ENCODE peak calls at places on chromosomes 7 and 10, in ten cellular contexts. E is H9, P is left lung, S is Peyer's patch, F is spleen, X is glutamatergic neuron, Y is tibial artery, I is GM13976, C is cardiac fibroblast, M is progenitor cell of endocrine pancreas. W is an unnamed sample.

GRCh38 chr10:18582803-18583202 is 68.6 kb downstream of the NSUN6 start:
- DNase-seq in Y (no peak), X (no peak), P (no peak), F (no peak), S (no peak), E (no peak), I (no peak), C (peak), M (no peak), W (no peak)

GRCh38 chr10:113953505-113954272 is 90.0 kb upstream of the ADRB1 start:
- DNase-seq in Y (no peak), M (no peak), C (no peak), I (no peak), X (no peak), F (no peak), E (no peak), S (no peak), P (no peak), W (no peak)

GRCh38 chr10:49738616-49739360 is 23.3 kb downstream of the OGDHL start:
- DNase-seq in Y (no peak), S (no peak), X (no peak), P (no peak), M (no peak), C (no peak), I (peak), F (peak), E (peak), W (no peak)

GRCh38 chr10:132684164-132684891 is 101.6 kb downstream of the NKX6-2 start:
- DNase-seq in C (no peak), I (no peak), F (peak), X (no peak), S (peak), P (no peak), M (no peak), Y (peak), E (peak), W (no peak)

GRCh38 chr10:6211341-6212265 is 8.9 kb downstream of the PFKFB3 start:
- DNase-seq in I (no peak), X (peak), P (no peak), F (no peak), E (peak), S (no peak), M (no peak), C (peak), Y (no peak), W (no peak)

GRCh38 chr7:130207642-130208041 is at the start of gene SSMEM1:
- DNase-seq in S (no peak), C (peak), E (no peak), F (no peak), Y (no peak), P (no peak), M (no peak), X (no peak), I (no peak), W (no peak)

GRCh38 chr7:139539231-139539630 is 15.7 kb downstream of the CLEC2L start:
- DNase-seq in I (no peak), F (no peak), S (no peak), E (no peak), M (no peak), Y (no peak), P (no peak), X (no peak), C (no peak), W (no peak)

GRCh38 chr10:71766717-71767419 is 6.5 kb downstream of the VSIR start:
- DNase-seq in P (no peak), M (no peak), X (no peak), S (peak), C (peak), F (peak), E (no peak), Y (peak), I (peak), W (no peak)

GRCh38 chr7:119969054-119969453 is 303.9 kb upstream of the KCND2 start:
- DNase-seq in I (no peak), Y (no peak), P (no peak), C (peak), X (no peak), F (no peak), M (no peak), E (no peak), S (no peak), W (no peak)

GRCh38 chr7:43905954-43906326 is 456 bp downstream of the URGCP start:
- DNase-seq in Y (no peak), F (peak), S (peak), M (peak), I (peak), P (peak), X (peak), E (peak), C (peak), W (no peak)

GRCh38 chr7:102450242-102450641 is 14.4 kb downstream of the ALKBH4 start:
- DNase-seq in P (no peak), Y (no peak), X (no peak), C (no peak), F (peak), E (no peak), S (peak), I (no peak), M (no peak), W (peak)

GRCh38 chr10:44907576-44907975 is 3.6 kb upstream of the TMEM72 start:
- DNase-seq in F (no peak), Y (no peak), E (no peak), M (no peak), C (no peak), X (no peak), P (no peak), I (no peak), S (no peak), W (no peak)

GRCh38 chr7:506921-507622 is 12.6 kb downstream of the PDGFA start:
- DNase-seq in C (no peak), S (peak), X (peak), E (no peak), I (no peak), P (peak), F (peak), Y (peak), M (no peak), W (no peak)

GRCh38 chr10:127649642-127650041 is 87.3 kb upstream of the FOXI2 start:
- DNase-seq in X (peak), C (no peak), Y (no peak), I (no peak), F (no peak), M (no peak), S (no peak), P (no peak), E (peak), W (no peak)

GRCh38 chr10:89301231-89301630 is 615 bp upstream of the IFIT2 start:
- DNase-seq in I (peak), F (no peak), M (no peak), S (peak), P (no peak), Y (no peak), X (no peak), E (no peak), C (peak), W (no peak)

GRCh38 chr10:52566471-52567246 is 205.9 kb downstream of the MBL2 start:
- DNase-seq in C (peak), P (no peak), E (no peak), F (no peak), S (no peak), I (no peak), Y (no peak), X (no peak), M (no peak), W (no peak)

GRCh38 chr7:83077328-83077727 is 85.4 kb downstream of the PCLO start:
- DNase-seq in I (no peak), X (no peak), Y (no peak), M (no peak), P (no peak), E (no peak), S (no peak), F (no peak), C (peak), W (no peak)

GRCh38 chr7:141960687-141961422 is 12.7 kb downstream of the TAS2R38 start:
- DNase-seq in S (no peak), Y (no peak), F (no peak), E (no peak), I (peak), X (no peak), C (no peak), M (no peak), P (no peak), W (no peak)

GRCh38 chr10:127968659-127969058 is 61.8 kb downstream of the PTPRE start:
- DNase-seq in F (no peak), P (no peak), Y (no peak), E (no peak), S (no peak), X (no peak), C (peak), I (no peak), M (no peak), W (no peak)

GRCh38 chr7:150379590-150380379 is 655 bp downstream of the ZNF775 start:
- DNase-seq in C (no peak), M (no peak), E (no peak), I (no peak), P (no peak), F (no peak), S (peak), Y (no peak), X (peak), W (peak)

GRCh38 chr7:102273749-102274712 is 12.6 kb upstream of the SH2B2 start:
- DNase-seq in I (no peak), F (no peak), C (peak), M (no peak), X (no peak), S (peak), P (no peak), Y (no peak), E (peak), W (no peak)

GRCh38 chr7:120981888-120982615 is 6.5 kb upstream of the CPED1 start:
- DNase-seq in F (no peak), Y (no peak), M (no peak), C (peak), S (no peak), I (no peak), E (no peak), X (no peak), P (no peak), W (no peak)

GRCh38 chr10:91434041-91434440 is 23.9 kb downstream of the HECTD2 start:
- DNase-seq in X (no peak), P (no peak), M (no peak), I (no peak), Y (no peak), C (no peak), S (no peak), F (no peak), E (no peak), W (no peak)

GRCh38 chr10:6164271-6165095 is 38.2 kb upstream of the PFKFB3 start:
- DNase-seq in I (no peak), C (no peak), F (no peak), X (no peak), P (peak), M (no peak), E (no peak), S (no peak), Y (no peak), W (no peak)

GRCh38 chr7:88681682-88682081 is 77.8 kb upstream of the ZNF804B start:
- DNase-seq in S (no peak), X (no peak), F (no peak), M (no peak), P (no peak), I (no peak), Y (no peak), C (no peak), E (no peak), W (no peak)

GRCh38 chr7:23072043-23072442 is 33.5 kb upstream of the KLHL7 start:
- DNase-seq in S (no peak), M (no peak), P (no peak), I (no peak), X (no peak), C (peak), F (no peak), E (no peak), Y (no peak), W (no peak)

GRCh38 chr10:79479283-79479909 is 32.9 kb upstream of the EIF5AL1 start:
- DNase-seq in E (no peak), C (no peak), M (no peak), X (no peak), P (no peak), Y (no peak), S (no peak), I (no peak), F (no peak), W (no peak)

GRCh38 chr10:46250898-46251856 is 35.6 kb upstream of the ANTXRL start:
- DNase-seq in E (peak), M (peak), Y (peak), X (no peak), P (no peak), C (no peak), F (no peak), I (no peak), S (no peak), W (peak)

GRCh38 chr10:110430369-110431273 is 67.1 kb upstream of the DUSP5 start:
- DNase-seq in E (no peak), S (peak), I (no peak), X (no peak), P (no peak), M (no peak), C (no peak), Y (peak), F (peak), W (no peak)

DNA sequence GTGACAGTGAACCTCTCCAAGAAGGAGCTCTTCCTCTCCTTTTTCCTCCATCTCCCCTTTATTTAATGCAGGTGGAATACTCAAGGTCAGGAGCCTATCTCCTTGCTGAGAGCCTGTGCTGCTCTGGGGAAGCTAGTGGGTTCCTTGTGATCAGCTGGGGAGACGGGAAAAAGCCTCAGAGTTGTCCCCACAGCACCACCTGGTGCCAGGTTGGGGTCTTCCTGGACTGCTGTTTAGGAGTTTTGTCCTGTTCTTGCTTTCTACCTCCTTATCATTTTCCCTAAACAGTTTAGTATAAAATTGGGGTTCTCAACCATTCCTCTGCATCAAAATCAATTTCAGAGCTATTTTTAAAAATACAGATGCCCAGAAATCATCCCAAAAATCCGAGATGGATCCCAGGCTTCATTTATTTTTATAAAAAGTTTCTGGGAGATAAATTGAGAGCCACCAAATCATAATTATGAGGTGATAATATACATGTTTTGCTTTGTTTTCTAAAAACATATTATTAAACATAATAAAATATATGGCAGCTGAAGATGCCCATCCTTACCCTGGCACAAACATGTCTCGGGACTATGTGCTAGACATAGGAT is 44.3 kb downstream of the MACC1 start:
- DNase-seq in F (no peak), Y (peak), P (no peak), C (peak), M (peak), S (peak), X (peak), E (peak), I (peak), W (peak)
- TF ChIP-seq CTCF in F (peak), Y (peak), P (peak), C (peak), M (peak), S (peak), X (peak), E (peak), I (peak), W (no peak)

GRCh38 chr10:103475437-103475836 is 3.6 kb downstream of the CALHM3 start:
- DNase-seq in Y (no peak), P (peak), C (no peak), M (no peak), F (no peak), E (no peak), X (no peak), S (no peak), I (no peak), W (no peak)

GRCh38 chr10:103478671-103479070 is 369 bp downstream of the CALHM3 start:
- DNase-seq in Y (no peak), M (no peak), E (no peak), F (no peak), X (no peak), S (no peak), I (no peak), C (no peak), P (peak), W (no peak)

GRCh38 chr10:103479135-103479534 is at the start of gene CALHM3:
- DNase-seq in C (no peak), P (no peak), Y (no peak), M (no peak), S (no peak), E (no peak), X (no peak), I (no peak), F (no peak), W (no peak)

GRCh38 chr10:103474077-103474476 is 5.0 kb downstream of the CALHM3 start:
- DNase-seq in I (no peak), S (no peak), X (no peak), Y (no peak), C (no peak), P (no peak), F (no peak), M (no peak), E (no peak), W (no peak)

DNA sequence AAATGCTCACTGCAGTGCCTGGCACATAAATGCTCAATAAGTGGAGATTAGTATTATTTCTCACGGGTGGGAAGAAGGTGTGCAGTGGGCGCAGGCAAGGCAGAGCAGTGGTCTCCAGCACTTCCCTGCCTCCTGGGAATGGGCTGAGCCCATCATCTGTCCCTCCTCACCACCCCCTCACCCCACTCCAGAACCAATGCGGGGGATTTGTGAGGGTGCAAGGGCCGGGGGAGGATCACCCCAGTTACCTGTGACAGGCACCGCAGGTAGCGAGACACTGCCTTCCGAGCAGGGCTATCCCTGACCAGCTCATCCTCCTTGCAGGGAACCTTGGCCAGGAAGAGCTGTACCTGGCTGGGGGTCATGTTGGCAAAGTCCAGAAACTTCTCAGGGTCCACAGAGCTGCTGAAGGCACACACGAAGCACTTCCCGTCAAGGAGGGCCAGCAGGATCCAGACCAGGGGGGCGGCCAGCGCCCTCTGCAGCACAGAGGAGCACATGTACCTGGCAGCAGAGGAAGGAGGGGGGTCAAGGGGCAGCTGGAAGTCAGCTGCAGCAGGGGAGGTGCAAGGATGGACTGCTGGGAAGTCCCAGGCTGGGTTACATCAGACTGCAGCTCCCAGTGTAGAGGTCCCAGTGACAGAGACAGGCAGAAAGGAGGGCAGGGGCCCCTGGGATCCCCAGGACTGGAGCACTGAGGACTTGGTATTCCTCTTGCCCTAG is 2.8 kb downstream of the CALHM3 start:
- DNase-seq in C (peak), I (peak), F (no peak), M (no peak), Y (no peak), E (peak), S (no peak), P (peak), X (no peak), W (no peak)
- TF ChIP-seq CTCF in C (peak), I (peak), F (no peak), M (peak), Y (no peak), E (peak), S (no peak), P (no peak), X (no peak), W (no peak)

DNA sequence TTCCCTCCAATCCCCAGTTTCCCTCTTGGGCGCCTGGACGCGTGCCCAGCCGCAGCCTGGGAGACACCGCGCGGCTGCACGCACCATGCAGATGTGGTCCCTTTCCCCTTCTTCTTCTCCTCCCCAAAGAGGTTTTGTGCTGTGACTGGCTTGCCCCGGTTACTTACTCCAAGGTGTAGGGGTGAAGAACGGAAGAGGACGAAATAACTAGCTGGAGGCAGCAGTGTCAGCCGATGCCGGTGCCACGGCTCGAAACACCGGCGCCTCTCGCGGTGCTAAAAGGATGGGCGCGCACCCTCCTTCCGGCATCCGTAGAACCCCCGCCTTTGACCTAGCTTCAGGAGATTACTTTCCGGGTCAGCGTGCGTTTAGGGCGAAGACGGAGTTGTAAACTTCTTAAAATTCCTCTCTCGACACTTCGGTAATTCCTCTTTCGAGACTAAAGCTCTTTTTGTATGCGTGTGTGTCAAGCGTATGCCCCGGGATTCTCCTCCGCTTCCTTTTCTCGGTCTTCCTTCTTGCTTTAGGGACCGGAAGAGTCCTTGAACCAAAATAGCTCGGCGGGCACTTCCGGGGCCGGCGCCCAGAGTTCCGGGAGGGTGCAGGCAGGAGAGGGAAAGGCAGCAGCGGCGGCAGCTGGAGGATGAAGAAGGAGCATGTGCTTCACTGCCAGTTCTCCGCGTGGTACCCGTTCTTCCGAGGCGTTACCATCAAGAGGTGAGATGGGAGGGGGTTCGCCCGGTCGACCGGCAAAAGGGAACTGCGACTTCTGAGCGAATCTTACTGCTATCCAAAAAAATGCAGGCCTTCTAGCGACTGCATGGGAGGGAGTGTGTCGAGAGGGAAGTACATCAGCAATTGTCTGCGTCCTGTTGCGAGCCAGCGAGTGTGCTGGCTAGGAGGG is at the start of the genes CDC123 and NUDT5:
- DNase-seq in F (peak), Y (peak), E (peak), M (peak), P (peak), I (peak), S (peak), X (peak), C (peak), W (peak)
- TF ChIP-seq CTCF in F (peak), Y (no peak), E (no peak), M (peak), P (peak), I (no peak), S (peak), X (no peak), C (no peak), W (no peak)

GRCh38 chr7:123747620-123748141 is 1.1 kb downstream of the WASL start:
- DNase-seq in I (peak), C (peak), X (peak), E (peak), S (peak), P (peak), M (peak), Y (peak), F (peak), W (no peak)

GRCh38 chr7:123747089-123747488 is 1.7 kb downstream of the WASL start:
- DNase-seq in I (no peak), C (no peak), P (no peak), S (no peak), F (no peak), X (no peak), Y (no peak), M (no peak), E (no peak), W (no peak)

GRCh38 chr7:123749537-123749857 is 694 bp upstream of the WASL start:
- DNase-seq in F (no peak), P (no peak), I (no peak), X (no peak), E (no peak), M (no peak), C (peak), S (no peak), Y (no peak), W (no peak)

GRCh38 chr7:123748734-123749536 is at the start of gene WASL:
- DNase-seq in E (peak), F (peak), S (peak), I (peak), Y (peak), M (peak), X (peak), P (peak), C (peak), W (peak)

DNA sequence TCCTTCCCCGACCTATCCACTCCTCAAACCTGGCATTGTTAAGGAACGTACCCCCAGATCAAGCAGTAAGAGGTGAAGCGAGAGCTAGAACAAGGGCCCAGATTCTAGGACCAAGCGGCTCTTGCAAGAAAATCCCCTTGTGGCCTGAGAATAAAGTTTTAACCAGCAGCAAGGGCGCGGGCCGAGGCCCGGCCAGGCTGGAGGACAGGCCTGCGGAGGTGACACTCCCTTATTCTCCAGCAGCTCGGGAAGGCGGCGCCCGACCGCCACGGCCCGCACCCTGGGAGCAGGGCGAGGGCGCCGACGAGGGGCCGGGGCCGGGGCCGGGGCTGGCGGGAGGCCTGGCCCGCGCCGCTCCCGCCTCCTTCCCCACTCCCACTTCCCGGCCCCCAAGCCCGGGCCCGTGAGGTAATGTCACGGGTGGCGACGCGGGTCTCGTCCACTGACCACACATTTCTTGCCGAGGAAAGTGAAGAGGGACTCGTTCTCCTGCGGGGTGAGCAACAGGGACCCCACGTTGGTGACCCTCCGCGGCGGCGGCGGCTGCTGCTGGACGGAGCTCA is 551 bp downstream of the WASL start:
- DNase-seq in C (peak), F (peak), Y (peak), P (peak), S (peak), X (peak), E (peak), M (peak), I (peak), W (no peak)
- TF ChIP-seq CTCF in C (no peak), F (no peak), Y (no peak), P (no peak), S (peak), X (no peak), E (no peak), M (peak), I (no peak), W (no peak)

W was measured in activated B cell treated with CpG ODN at 0.5 μM for 24 hours.